ENCODE peak calls at places on chromosomes 1 and 21, in four cellular contexts. V is HEK293T, L is GM12865, F is MCF 10A. I is an unnamed sample.

GRCh38 chr1:48500541-48501440 is 28.8 kb upstream of the SPATA6 start:
- DNase-seq in V (no peak), L (no peak), F (no peak), I (no peak)

GRCh38 chr1:95006681-95007080 is 66.1 kb downstream of the ALG14 start:
- DNase-seq in V (no peak), L (no peak), F (no peak), I (peak)

GRCh38 chr21:41630249-41630648 is 122.3 kb upstream of the TMPRSS2 start:
- DNase-seq in V (no peak), L (no peak), F (peak), I (no peak)

GRCh38 chr21:39057121-39057520 is 126.1 kb downstream of the PSMG1 start:
- DNase-seq in V (no peak), L (no peak), F (peak), I (no peak)

GRCh38 chr21:42403611-42404231 is at the start of gene UBASH3A:
- DNase-seq in V (no peak), L (no peak), F (no peak), I (no peak)

GRCh38 chr1:247077768-247078314 is 770 bp downstream of the ZNF670 start:
- DNase-seq in V (no peak), L (peak), F (no peak), I (peak)

GRCh38 chr1:119735217-119735616 is 23.5 kb downstream of the PHGDH start:
- DNase-seq in V (no peak), L (no peak), F (no peak), I (no peak)

GRCh38 chr1:68624233-68624632 is 127.4 kb upstream of the DEPDC1 start:
- DNase-seq in V (no peak), L (no peak), F (peak), I (no peak)

GRCh38 chr1:200342511-200343400 is 67.1 kb downstream of the ZNF281 start:
- DNase-seq in V (no peak), L (no peak), F (peak), I (peak)

GRCh38 chr1:119141020-119141424 is 569 bp upstream of the WARS2 start:
- DNase-seq in V (no peak), L (peak), F (peak), I (peak)

GRCh38 chr1:228370941-228371740 is 35.5 kb downstream of the TRIM11 start:
- DNase-seq in V (no peak), L (no peak), F (no peak), I (no peak)

GRCh38 chr1:11397151-11397902 is 81.6 kb upstream of the DISP3 start:
- DNase-seq in V (no peak), L (no peak), F (no peak), I (no peak)

GRCh38 chr1:161131721-161132409 is 602 bp downstream of the DEDD start:
- DNase-seq in V (no peak), L (peak), F (peak), I (no peak)

GRCh38 chr1:201251851-201252430 is 31.4 kb upstream of the PKP1 start:
- DNase-seq in V (no peak), L (no peak), F (no peak), I (no peak)

GRCh38 chr21:45818276-45818903 is 163.2 kb upstream of the COL6A1 start:
- DNase-seq in V (no peak), L (peak), F (peak), I (peak)

GRCh38 chr1:17919525-17920439 is 164.6 kb downstream of the ACTL8 start:
- DNase-seq in V (peak), L (peak), F (peak), I (peak)

GRCh38 chr1:70486676-70487470 is 75.8 kb downstream of the CTH start:
- DNase-seq in V (no peak), L (no peak), F (peak), I (no peak)

GRCh38 chr1:235553063-235553675 is 48.9 kb upstream of the B3GALNT2 start:
- DNase-seq in V (no peak), L (no peak), F (no peak), I (no peak)